ENCODE peak calls at places on chromosomes 4 and X, in six cellular contexts. E is heart left ventricle, Q is ovary, S is AG04450, B is WERI-Rb-1, A is heart right ventricle. O is an unnamed sample.

GRCh38 chrX:39821011-39821708 is 276.6 kb downstream of the BCOR start:
- DNase-seq in Q (peak), S (no peak), A (no peak), E (no peak), B (peak), O (no peak)

GRCh38 chrX:66042307-66043077 is 2.6 kb upstream of the VSIG4 start:
- DNase-seq in B (no peak), E (no peak), Q (no peak), S (no peak), A (no peak), O (no peak)

GRCh38 chrX:1397441-1397840 is 5.5 kb upstream of the SLC25A6 start:
- DNase-seq in E (peak), A (no peak), Q (no peak), B (no peak), S (no peak), O (no peak)

GRCh38 chr4:2194556-2194955 is 47.4 kb downstream of the HAUS3 start:
- DNase-seq in E (no peak), A (no peak), B (no peak), Q (no peak), S (no peak), O (no peak)

GRCh38 chrX:54181196-54181953 is 1.7 kb downstream of the FAM120C start:
- DNase-seq in S (no peak), A (no peak), B (no peak), Q (no peak), E (no peak), O (no peak)

GRCh38 chrX:57652705-57653104 is 27.4 kb downstream of the NLRP2B start:
- DNase-seq in Q (no peak), B (no peak), S (no peak), E (no peak), A (no peak), O (no peak)

GRCh38 chr4:158670975-158671664 is 567 bp downstream of the C4orf46 start:
- DNase-seq in B (peak), E (peak), A (peak), S (peak), Q (peak), O (peak)

GRCh38 chrX:103254171-103254824 is 657 bp downstream of the TCEAL8 start:
- DNase-seq in E (peak), A (peak), Q (peak), S (no peak), B (peak), O (peak)

GRCh38 chrX:118627084-118627758 is 100.2 kb upstream of the IL13RA1 start:
- DNase-seq in E (no peak), Q (no peak), B (no peak), S (no peak), A (no peak), O (no peak)

GRCh38 chr4:147351083-147351787 is 129.7 kb upstream of the EDNRA start:
- DNase-seq in E (no peak), S (no peak), A (no peak), Q (no peak), B (no peak), O (no peak)

GRCh38 chr4:139921551-139922184 is 232.3 kb downstream of the MAML3 start:
- DNase-seq in Q (no peak), S (no peak), A (no peak), B (peak), E (no peak), O (no peak)

GRCh38 chr4:156021298-156021697 is 67.6 kb upstream of the CTSO start:
- DNase-seq in S (no peak), A (no peak), Q (no peak), B (no peak), E (no peak), O (no peak)

GRCh38 chr4:7831330-7831729 is 108.3 kb downstream of the AFAP1 start:
- DNase-seq in S (peak), Q (no peak), E (peak), A (peak), B (peak), O (no peak)

GRCh38 chr4:142406051-142406549 is 440.0 kb downstream of the INPP4B start:
- DNase-seq in E (no peak), S (no peak), A (no peak), Q (no peak), B (no peak), O (no peak)

GRCh38 chr4:10639100-10639499 is 45.5 kb downstream of the CLNK start:
- DNase-seq in Q (no peak), B (no peak), S (no peak), E (no peak), A (no peak), O (no peak)

GRCh38 chrX:150548684-150549083 is 19.7 kb upstream of the MTM1 start:
- DNase-seq in B (no peak), Q (no peak), A (no peak), E (no peak), S (no peak), O (no peak)

GRCh38 chr4:6225469-6225868 is 25.1 kb upstream of the JAKMIP1 start:
- DNase-seq in E (no peak), S (no peak), A (no peak), Q (no peak), B (no peak), O (no peak)

GRCh38 chr4:58553031-58553430 is 1442.8 kb upstream of the IGFBP7 start:
- DNase-seq in Q (no peak), S (no peak), E (no peak), B (no peak), A (no peak), O (no peak)

GRCh38 chrX:21975242-21975641 is 34.7 kb downstream of the SMS start:
- DNase-seq in S (no peak), Q (no peak), E (no peak), B (no peak), A (no peak), O (no peak)
- H3K27ac ChIP-seq in S (peak), Q (no peak), E (no peak), B (no peak), A (no peak), O (no peak)

GRCh38 chr4:176795441-176795840 is 2.7 kb upstream of the VEGFC start:
- DNase-seq in A (no peak), B (no peak), E (no peak), S (no peak), Q (no peak), O (no peak)
- H3K27ac ChIP-seq in A (no peak), B (no peak), E (no peak), S (no peak), Q (no peak), O (no peak)

GRCh38 chr4:125445525-125445924 is 130.8 kb downstream of the FAT4 start:
- DNase-seq in Q (no peak), A (no peak), S (no peak), E (no peak), B (no peak), O (no peak)
- H3K27ac ChIP-seq in Q (no peak), A (no peak), S (no peak), E (no peak), B (no peak), O (no peak)

GRCh38 chr4:145871209-145871608 is 67.4 kb downstream of the ZNF827 start:
- DNase-seq in S (no peak), E (no peak), Q (no peak), B (no peak), A (no peak), O (no peak)
- H3K27ac ChIP-seq in S (no peak), E (no peak), Q (no peak), B (no peak), A (no peak), O (no peak)

GRCh38 chr4:40479378-40479777 is 144.2 kb downstream of the CHRNA9 start:
- DNase-seq in Q (no peak), B (no peak), S (no peak), E (no peak), A (no peak), O (no peak)

GRCh38 chr4:40471923-40472322 is 136.8 kb downstream of the CHRNA9 start:
- DNase-seq in A (no peak), E (no peak), Q (no peak), S (no peak), B (no peak), O (no peak)

GRCh38 chr4:40475609-40476008 is 140.5 kb downstream of the CHRNA9 start:
- DNase-seq in Q (no peak), S (no peak), A (no peak), E (no peak), B (no peak), O (no peak)

GRCh38 chr4:40478215-40478614 is 143.1 kb downstream of the CHRNA9 start:
- DNase-seq in B (peak), S (no peak), A (no peak), E (no peak), Q (no peak), O (no peak)

DNA sequence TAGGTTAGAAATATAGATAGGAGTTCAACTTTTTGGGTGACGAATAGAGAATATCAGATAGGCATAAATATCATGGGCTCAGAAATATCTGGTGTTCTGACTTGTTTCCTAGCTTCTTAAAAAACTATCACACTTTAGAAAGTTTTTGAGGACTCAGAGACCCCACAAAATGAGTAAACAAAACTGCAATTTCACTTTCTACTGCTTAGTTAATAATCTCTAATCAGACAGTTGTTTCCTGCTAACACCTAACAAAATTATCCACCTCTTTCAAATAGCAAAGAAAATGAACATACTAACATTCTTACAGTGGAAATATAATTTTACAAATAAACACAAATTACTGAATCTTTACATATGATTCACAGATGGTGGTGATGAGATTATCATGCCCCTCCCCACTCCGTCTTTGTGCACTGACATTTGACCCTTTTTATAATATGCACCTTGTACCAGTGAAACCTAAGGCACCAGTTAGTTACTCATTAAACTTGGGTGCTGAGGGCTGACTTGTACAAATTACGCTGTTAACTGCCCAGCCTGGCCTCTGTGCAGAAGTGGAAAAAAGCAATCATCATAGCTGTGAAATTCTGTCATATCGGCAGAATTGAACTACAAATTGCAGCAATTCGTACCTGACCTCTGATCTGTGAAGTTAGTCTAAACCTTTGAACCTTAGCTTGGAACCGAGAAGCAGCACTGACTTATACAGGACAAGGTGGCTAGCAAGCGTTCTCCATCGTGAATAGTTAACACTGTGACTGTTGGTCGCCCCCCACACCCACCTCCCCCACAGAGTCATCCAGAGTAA is 138.7 kb downstream of the CHRNA9 start:
- DNase-seq in S (no peak), A (no peak), E (no peak), Q (no peak), B (no peak), O (no peak)
- H3K27ac ChIP-seq in S (no peak), A (no peak), E (no peak), Q (no peak), B (no peak), O (no peak)

GRCh38 chr4:87057835-87058234 is 123.0 kb downstream of the AFF1 start:
- DNase-seq in A (no peak), B (no peak), S (no peak), Q (no peak), E (no peak), O (no peak)

GRCh38 chr4:87055340-87055739 is 120.5 kb downstream of the AFF1 start:
- DNase-seq in A (no peak), Q (no peak), E (no peak), S (no peak), B (no peak), O (no peak)

GRCh38 chr4:87060957-87061356 is 126.1 kb downstream of the AFF1 start:
- DNase-seq in E (no peak), A (no peak), B (no peak), S (peak), Q (no peak), O (no peak)

GRCh38 chr4:87056884-87057283 is 122.1 kb downstream of the AFF1 start:
- DNase-seq in E (no peak), Q (no peak), A (no peak), B (no peak), S (no peak), O (no peak)

GRCh38 chr4:87058272-87059073 is 123.7 kb downstream of the AFF1 start:
- DNase-seq in A (no peak), Q (no peak), S (no peak), B (peak), E (no peak), O (peak)
- H3K27ac ChIP-seq in A (peak), Q (no peak), S (no peak), B (peak), E (peak), O (peak)